ENCODE peak calls at places on chromosomes 12 and 14, in eight cellular contexts. One of them, this sample, is unnamed.

GRCh38 chr14:30330452-30330851 is 228.5 kb upstream of the G2E3 start:
- DNase-seq in cardiac muscle cell: peak; percentile 14
- DNase-seq in amniotic stem cell: no peak
- DNase-seq in left ventricle myocardium inferior: no peak
- DNase-seq in H9: no peak
- DNase-seq in Daoy: no peak
- DNase-seq in Ammon's horn: no peak
- DNase-seq in activated CD4-positive, alpha-beta T cell treated with anti-CD3 and anti-CD28 coated beads for 48 hours: no peak
- DNase-seq in this sample: peak; percentile 2

GRCh38 chr14:37587438-37587837 is 7.6 kb downstream of the FOXA1 start:
- DNase-seq in cardiac muscle cell: no peak
- DNase-seq in amniotic stem cell: no peak
- DNase-seq in left ventricle myocardium inferior: no peak
- DNase-seq in H9: no peak
- DNase-seq in Daoy: no peak
- DNase-seq in Ammon's horn: no peak
- DNase-seq in activated CD4-positive, alpha-beta T cell treated with anti-CD3 and anti-CD28 coated beads for 48 hours: no peak
- DNase-seq in this sample: no peak

GRCh38 chr12:19572920-19573558 is 133.7 kb downstream of the AEBP2 start:
- DNase-seq in cardiac muscle cell: peak; percentile 73
- DNase-seq in amniotic stem cell: no peak
- DNase-seq in left ventricle myocardium inferior: no peak
- DNase-seq in H9: peak; percentile 86
- DNase-seq in Daoy: peak; percentile 51
- DNase-seq in Ammon's horn: no peak
- DNase-seq in activated CD4-positive, alpha-beta T cell treated with anti-CD3 and anti-CD28 coated beads for 48 hours: peak; percentile 47
- DNase-seq in this sample: peak; percentile 65

GRCh38 chr12:49092816-49093406 is 1.7 kb downstream of the DHH start:
- DNase-seq in cardiac muscle cell: no peak
- DNase-seq in amniotic stem cell: no peak
- DNase-seq in left ventricle myocardium inferior: no peak
- DNase-seq in H9: no peak
- DNase-seq in Daoy: no peak
- DNase-seq in Ammon's horn: no peak
- DNase-seq in activated CD4-positive, alpha-beta T cell treated with anti-CD3 and anti-CD28 coated beads for 48 hours: no peak
- DNase-seq in this sample: no peak

GRCh38 chr12:117377758-117378157 is 16.3 kb upstream of the NOS1 start:
- DNase-seq in cardiac muscle cell: no peak
- DNase-seq in amniotic stem cell: no peak
- DNase-seq in left ventricle myocardium inferior: no peak
- DNase-seq in H9: peak; percentile 63
- DNase-seq in Daoy: peak; percentile 38
- DNase-seq in Ammon's horn: no peak
- DNase-seq in activated CD4-positive, alpha-beta T cell treated with anti-CD3 and anti-CD28 coated beads for 48 hours: no peak
- DNase-seq in this sample: peak; percentile 35

GRCh38 chr12:65306603-65307501 is 28.4 kb downstream of the MSRB3 start:
- DNase-seq in cardiac muscle cell: peak; percentile 84
- DNase-seq in amniotic stem cell: no peak
- DNase-seq in left ventricle myocardium inferior: peak; percentile 50
- DNase-seq in H9: peak; percentile 37
- DNase-seq in Daoy: peak; percentile 70
- DNase-seq in Ammon's horn: no peak
- DNase-seq in activated CD4-positive, alpha-beta T cell treated with anti-CD3 and anti-CD28 coated beads for 48 hours: peak; percentile 3
- DNase-seq in this sample: peak; percentile 50

GRCh38 chr12:30134229-30134628 is 350.5 kb upstream of the TMTC1 start:
- DNase-seq in cardiac muscle cell: no peak
- DNase-seq in amniotic stem cell: no peak
- DNase-seq in left ventricle myocardium inferior: no peak
- DNase-seq in H9: peak; percentile 38
- DNase-seq in Daoy: no peak
- DNase-seq in Ammon's horn: no peak
- DNase-seq in activated CD4-positive, alpha-beta T cell treated with anti-CD3 and anti-CD28 coated beads for 48 hours: no peak
- DNase-seq in this sample: no peak

GRCh38 chr12:96698521-96698920 is 208.5 kb upstream of the NEDD1 start:
- DNase-seq in cardiac muscle cell: no peak
- DNase-seq in amniotic stem cell: no peak
- DNase-seq in left ventricle myocardium inferior: no peak
- DNase-seq in H9: no peak
- DNase-seq in Daoy: no peak
- DNase-seq in Ammon's horn: no peak
- DNase-seq in activated CD4-positive, alpha-beta T cell treated with anti-CD3 and anti-CD28 coated beads for 48 hours: no peak
- DNase-seq in this sample: no peak

GRCh38 chr12:130041983-130042812 is 120.1 kb upstream of the FZD10 start:
- DNase-seq in cardiac muscle cell: no peak
- DNase-seq in amniotic stem cell: no peak
- DNase-seq in left ventricle myocardium inferior: no peak
- DNase-seq in H9: peak; percentile 88
- DNase-seq in Daoy: peak; percentile 73
- DNase-seq in Ammon's horn: peak; percentile 67
- DNase-seq in activated CD4-positive, alpha-beta T cell treated with anti-CD3 and anti-CD28 coated beads for 48 hours: peak; percentile 80
- DNase-seq in this sample: peak; percentile 29

GRCh38 chr12:104539063-104539462 is 82.3 kb downstream of the CHST11 start:
- DNase-seq in cardiac muscle cell: no peak
- DNase-seq in amniotic stem cell: no peak
- DNase-seq in left ventricle myocardium inferior: no peak
- DNase-seq in H9: no peak
- DNase-seq in Daoy: no peak
- DNase-seq in Ammon's horn: no peak
- DNase-seq in activated CD4-positive, alpha-beta T cell treated with anti-CD3 and anti-CD28 coated beads for 48 hours: no peak
- DNase-seq in this sample: no peak

GRCh38 chr14:71086571-71086970 is 179.3 kb downstream of the PCNX1 start:
- DNase-seq in cardiac muscle cell: no peak
- DNase-seq in amniotic stem cell: no peak
- DNase-seq in left ventricle myocardium inferior: no peak
- DNase-seq in H9: no peak
- DNase-seq in Daoy: no peak
- DNase-seq in Ammon's horn: peak; percentile 23
- DNase-seq in activated CD4-positive, alpha-beta T cell treated with anti-CD3 and anti-CD28 coated beads for 48 hours: no peak
- DNase-seq in this sample: no peak

GRCh38 chr14:50099335-50099734 is 17.0 kb downstream of the VCPKMT start:
- DNase-seq in cardiac muscle cell: no peak
- DNase-seq in amniotic stem cell: no peak
- DNase-seq in left ventricle myocardium inferior: no peak
- DNase-seq in H9: no peak
- DNase-seq in Daoy: peak; percentile 72
- DNase-seq in Ammon's horn: no peak
- DNase-seq in activated CD4-positive, alpha-beta T cell treated with anti-CD3 and anti-CD28 coated beads for 48 hours: no peak
- DNase-seq in this sample: no peak

GRCh38 chr12:95942106-95942531 is 295 bp downstream of the CCDC38 start:
- DNase-seq in cardiac muscle cell: no peak
- DNase-seq in amniotic stem cell: no peak
- DNase-seq in left ventricle myocardium inferior: no peak
- DNase-seq in H9: no peak
- DNase-seq in Daoy: no peak
- DNase-seq in Ammon's horn: no peak
- DNase-seq in activated CD4-positive, alpha-beta T cell treated with anti-CD3 and anti-CD28 coated beads for 48 hours: no peak
- DNase-seq in this sample: no peak

GRCh38 chr12:3185260-3185870 is 108.2 kb downstream of the TSPAN9 start:
- DNase-seq in cardiac muscle cell: no peak
- DNase-seq in amniotic stem cell: no peak
- DNase-seq in left ventricle myocardium inferior: peak; percentile 76
- DNase-seq in H9: no peak
- DNase-seq in Daoy: no peak
- DNase-seq in Ammon's horn: no peak
- DNase-seq in activated CD4-positive, alpha-beta T cell treated with anti-CD3 and anti-CD28 coated beads for 48 hours: no peak
- DNase-seq in this sample: no peak